ENCODE peak calls at places on chromosome X, in seven cellular contexts. G, M, P, T, W, V and R are unnamed samples.

GRCh38 chrX:9390121-9390520 is 74.7 kb upstream of the TBL1X start:
- DNase-seq in G (no peak), W (no peak), T (no peak), V (no peak), M (no peak), P (no peak), R (no peak)

GRCh38 chrX:1283750-1284149 is 15.1 kb downstream of the CSF2RA start:
- DNase-seq in M (no peak), T (no peak), P (no peak), W (no peak), G (no peak), V (no peak), R (no peak)

GRCh38 chrX:74537011-74537390 is 77.4 kb downstream of the RLIM start:
- DNase-seq in W (no peak), T (no peak), V (no peak), M (no peak), G (peak; percentile 61), P (no peak), R (no peak)

GRCh38 chrX:129823115-129823514 is 20.6 kb downstream of the ZDHHC9 start:
- DNase-seq in G (no peak), M (no peak), W (peak; percentile 38), V (peak; percentile 12), P (peak; percentile 28), T (peak; percentile 40), R (no peak)

GRCh38 chrX:72273718-72274117 is 3.3 kb downstream of the RPS4X start:
- DNase-seq in W (no peak), V (peak; percentile 37), G (no peak), M (no peak), T (no peak), P (no peak), R (no peak)

GRCh38 chrX:109886122-109886761 is 116.7 kb upstream of the TMEM164 start:
- DNase-seq in M (no peak), W (peak; percentile 26), P (peak; percentile 67), T (peak; percentile 48), G (no peak), V (peak; percentile 28), R (no peak)

GRCh38 chrX:125786306-125786705 is 379.8 kb downstream of the DCAF12L2 start:
- DNase-seq in G (no peak), T (no peak), P (no peak), M (no peak), W (no peak), V (no peak), R (no peak)

GRCh38 chrX:115337735-115338134 is 48.2 kb downstream of the LUZP4 start:
- DNase-seq in T (no peak), P (no peak), W (no peak), V (no peak), M (no peak), G (no peak), R (no peak)

GRCh38 chrX:123755107-123755506 is 22.3 kb upstream of the THOC2 start:
- DNase-seq in G (no peak), V (no peak), P (no peak), T (no peak), W (no peak), M (no peak), R (no peak)

GRCh38 chrX:50613846-50614245 is 143.2 kb upstream of the DGKK start:
- DNase-seq in M (no peak), G (no peak), W (no peak), V (peak; percentile 12), T (no peak), P (no peak), R (no peak)

GRCh38 chrX:104806346-104806745 is 240.3 kb downstream of the IL1RAPL2 start:
- DNase-seq in G (no peak), V (no peak), T (no peak), W (no peak), P (no peak), M (no peak), R (no peak)

GRCh38 chrX:65524139-65524538 is 10.4 kb downstream of the LAS1L start:
- DNase-seq in P (no peak), W (no peak), T (no peak), V (no peak), M (no peak), G (no peak), R (no peak)

GRCh38 chrX:154546354-154547244 is at the start of gene G6PD:
- DNase-seq in P (peak; percentile 78), M (peak; percentile 73), T (peak; percentile 55), G (peak; percentile 65), V (peak; percentile 65), W (peak; percentile 83), R (no peak)

GRCh38 chrX:119899125-119899524 is 3.4 kb downstream of the AKAP14 start:
- DNase-seq in M (no peak), T (no peak), P (no peak), W (peak; percentile 10), V (no peak), G (no peak), R (no peak)

GRCh38 chrX:119895843-119896326 is at the start of gene AKAP14:
- DNase-seq in W (no peak), P (no peak), G (no peak), V (no peak), T (peak; percentile 22), M (no peak), R (no peak)
- H3K4me3 ChIP-seq in W (no peak within 1 kb of the TSS), P (no peak within 1 kb of the TSS), G (no peak within 1 kb of the TSS), V (no peak within 1 kb of the TSS), T (no peak within 1 kb of the TSS), M (no peak within 1 kb of the TSS), R (no peak within 1 kb of the TSS)

GRCh38 chrX:12886545-12886944 is 19.7 kb downstream of the TLR7 start:
- DNase-seq in V (no peak), P (no peak), T (no peak), M (no peak), G (no peak), W (no peak), R (no peak)

GRCh38 chrX:12890467-12890866 is 16.0 kb upstream of the TLR8 start:
- DNase-seq in T (no peak), V (no peak), M (no peak), G (no peak), P (no peak), W (no peak), R (no peak)

GRCh38 chrX:12885508-12885907 is 18.6 kb downstream of the TLR7 start:
- DNase-seq in G (no peak), T (no peak), P (no peak), V (no peak), M (no peak), W (no peak), R (no peak)

GRCh38 chrX:12887141-12887540 is 19.3 kb upstream of the TLR8 start:
- DNase-seq in G (no peak), W (no peak), M (no peak), P (no peak), T (no peak), V (no peak), R (no peak)

DNA sequence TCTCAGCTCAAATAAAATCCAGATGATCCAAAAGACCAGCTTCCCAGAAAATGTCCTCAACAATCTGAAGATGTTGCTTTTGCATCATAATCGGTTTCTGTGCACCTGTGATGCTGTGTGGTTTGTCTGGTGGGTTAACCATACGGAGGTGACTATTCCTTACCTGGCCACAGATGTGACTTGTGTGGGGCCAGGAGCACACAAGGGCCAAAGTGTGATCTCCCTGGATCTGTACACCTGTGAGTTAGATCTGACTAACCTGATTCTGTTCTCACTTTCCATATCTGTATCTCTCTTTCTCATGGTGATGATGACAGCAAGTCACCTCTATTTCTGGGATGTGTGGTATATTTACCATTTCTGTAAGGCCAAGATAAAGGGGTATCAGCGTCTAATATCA is 18.7 kb upstream of the TLR8 start:
- DNase-seq in P (no peak), W (no peak), T (no peak), M (no peak), G (no peak), V (no peak), R (no peak)
- H3K27ac ChIP-seq in P (no peak overlapping the region), W (no peak overlapping the region), T (no peak overlapping the region), M (no peak overlapping the region), G (no peak overlapping the region), V (no peak overlapping the region), R (no peak overlapping the region)

GRCh38 chrX:102950908-102951866 is 14.1 kb downstream of the RAB40AL start:
- DNase-seq in T (peak; percentile 60), V (peak; percentile 26), M (peak; percentile 43), P (peak; percentile 53), G (no peak), W (peak; percentile 44), R (no peak)
- H3K4me3 ChIP-seq in T (peak overlapping the region; percentile 52), V (peak overlapping the region; percentile 2), M (no peak overlapping the region), P (peak overlapping the region; percentile 14), G (no peak overlapping the region), W (no peak overlapping the region), R (peak overlapping the region; percentile 54)

DNA sequence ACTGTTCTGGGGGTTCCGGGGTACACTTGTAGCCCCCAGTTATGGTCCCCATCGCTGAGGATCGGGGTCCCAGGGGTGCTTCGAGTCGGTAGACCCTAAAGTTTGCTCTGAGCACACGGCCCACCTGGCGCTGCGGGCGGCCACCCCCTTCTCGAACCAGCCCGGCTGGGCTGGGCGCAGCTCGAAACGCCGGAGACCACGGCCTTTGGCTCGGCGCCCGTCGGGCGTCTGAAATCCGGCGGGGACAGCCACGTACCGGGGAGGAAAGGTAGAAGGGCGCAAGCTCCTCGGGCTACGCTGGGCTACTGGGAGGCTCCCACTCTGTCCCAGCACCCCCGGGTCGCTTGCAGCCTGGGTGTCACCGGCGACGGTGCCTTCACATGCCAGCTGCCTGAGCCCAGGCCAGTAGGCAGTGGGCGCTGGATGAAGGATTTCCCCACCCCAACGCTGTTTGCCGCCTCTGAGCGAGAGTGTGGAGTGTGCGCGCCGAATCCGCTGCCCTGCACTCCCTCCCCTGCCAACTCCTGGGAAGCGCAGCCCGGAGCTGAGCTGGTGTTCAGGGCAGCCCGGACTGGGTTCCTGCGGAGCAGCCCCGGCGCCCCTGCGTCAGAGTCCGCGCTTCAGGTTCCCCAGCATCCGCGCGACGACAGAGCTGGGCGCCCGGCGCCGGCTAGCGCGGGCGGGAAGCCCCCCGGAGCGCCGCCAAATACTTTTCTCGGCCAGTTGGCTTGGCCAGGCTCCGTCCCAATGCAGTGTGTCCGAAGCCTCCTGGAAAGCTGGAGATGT is 637 bp downstream of the MAMLD1 start:
- DNase-seq in M (peak; percentile 35), W (peak; percentile 14), P (peak; percentile 34), G (no peak), V (peak; percentile 45), T (peak; percentile 50), R (peak; percentile 75)
- H3K27ac ChIP-seq in M (peak overlapping the region; percentile 53), W (peak overlapping the region; percentile 79), P (no peak overlapping the region), G (peak overlapping the region; percentile 83), V (peak overlapping the region; percentile 59), T (peak overlapping the region; percentile 43), R (peak overlapping the region; percentile 95)

GRCh38 chrX:153495362-153495751 is 577 bp downstream of the BGN start:
- DNase-seq in W (no peak), T (no peak), V (no peak), M (no peak), G (no peak), P (no peak), R (no peak)
- H3K4me3 ChIP-seq in W (no peak overlapping the region), T (peak overlapping the region; percentile 79), V (no peak overlapping the region), M (peak overlapping the region; percentile 4), G (peak overlapping the region; percentile 39), P (no peak overlapping the region), R (peak overlapping the region; percentile 68)

GRCh38 chrX:38986586-38986985 is 185.3 kb downstream of the MID1IP1 start:
- DNase-seq in P (peak; percentile 11), T (no peak), W (no peak), G (no peak), V (no peak), M (no peak), R (no peak)
- H3K27ac ChIP-seq in P (no peak overlapping the region), T (no peak overlapping the region), W (peak overlapping the region; percentile 38), G (no peak overlapping the region), V (no peak overlapping the region), M (no peak overlapping the region), R (no peak overlapping the region)